ENCODE peak calls at places on chromosomes 2 and 18, in four cellular contexts. P is stimulated activated CD4-positive, alpha-beta T cell treated with anti-CD3 and anti-CD28 coated beads, Interleukin-2, amount 100 ng/mL, for 24 hours; M is HEK293T; J is ELR. V is an unnamed sample.

GRCh38 chr2:173750332-173750731 is 214.8 kb downstream of the SP3 start:
- DNase-seq in P (no peak), M (peak), J (peak), V (no peak)

GRCh38 chr2:190970872-190971506 is 43.0 kb downstream of the STAT1 start:
- DNase-seq in P (no peak), M (no peak), J (no peak), V (no peak)

GRCh38 chr18:44733069-44733753 is 52.5 kb downstream of the SETBP1 start:
- DNase-seq in P (peak), M (no peak), J (peak), V (no peak)

GRCh38 chr18:10526211-10526949 is 553 bp downstream of the NAPG start:
- DNase-seq in P (peak), M (peak), J (peak), V (peak)

GRCh38 chr18:54551590-54551989 is 39.5 kb upstream of the DYNAP start:
- DNase-seq in P (no peak), M (no peak), J (peak), V (no peak)

GRCh38 chr2:149827585-149828156 is 240.1 kb upstream of the MMADHC start:
- DNase-seq in P (no peak), M (no peak), J (no peak), V (no peak)

GRCh38 chr2:144509001-144509545 is 10.8 kb downstream of the ZEB2 start:
- DNase-seq in P (no peak), M (no peak), J (peak), V (no peak)

GRCh38 chr2:147464737-147465437 is 379.9 kb upstream of the ACVR2A start:
- DNase-seq in P (no peak), M (no peak), J (no peak), V (no peak)

GRCh38 chr18:49322770-49323490 is 137.5 kb downstream of the DYM start:
- DNase-seq in P (no peak), M (no peak), J (no peak), V (no peak)

GRCh38 chr18:49960376-49960775 is 147.0 kb upstream of the ACAA2 start:
- DNase-seq in P (no peak), M (no peak), J (no peak), V (no peak)

GRCh38 chr18:27223570-27224340 is 38.6 kb upstream of the CHST9 start:
- DNase-seq in P (no peak), M (no peak), J (no peak), V (no peak)

GRCh38 chr2:121722479-121722878 is 14.2 kb downstream of the NIFK start:
- DNase-seq in P (no peak), M (no peak), J (peak), V (no peak)

GRCh38 chr2:149928026-149928425 is 340.5 kb upstream of the MMADHC start:
- DNase-seq in P (no peak), M (no peak), J (no peak), V (no peak)

GRCh38 chr18:57150828-57151227 is 3.9 kb downstream of the BOD1L2 start:
- DNase-seq in P (no peak), M (no peak), J (no peak), V (no peak)

GRCh38 chr2:188974184-188974583 is at the start of gene COL3A1:
- DNase-seq in P (no peak), M (no peak), J (peak), V (no peak)

GRCh38 chr2:149733936-149734685 is 146.5 kb upstream of the MMADHC start:
- DNase-seq in P (no peak), M (peak), J (peak), V (no peak)

GRCh38 chr2:221429741-221430491 is 142.2 kb downstream of the EPHA4 start:
- DNase-seq in P (no peak), M (no peak), J (peak), V (no peak)

GRCh38 chr18:1050012-1050657 is 145.5 kb downstream of the ADCYAP1 start:
- DNase-seq in P (no peak), M (no peak), J (peak), V (no peak)

GRCh38 chr2:170500770-170501169 is 214.4 kb upstream of the SP5 start:
- DNase-seq in P (no peak), M (no peak), J (no peak), V (no peak)

V was measured in GM12892.